ENCODE peak calls at places on chromosomes 12 and 14, in five cellular contexts. One of them, this sample, is unnamed.

GRCh38 chr12:31785318-31785717 is 56.5 kb upstream of the AMN1 start:
- DNase-seq in glutamatergic neuron: no peak
- DNase-seq in ELF-1: no peak
- DNase-seq in lung: no peak
- DNase-seq in thyroid gland: no peak
- DNase-seq in this sample: no peak

GRCh38 chr12:128381961-128382360 is 115.0 kb downstream of the TMEM132C start:
- DNase-seq in ELF-1: no peak
- DNase-seq in lung: no peak
- DNase-seq in glutamatergic neuron: no peak
- DNase-seq in thyroid gland: no peak
- DNase-seq in this sample: no peak

GRCh38 chr12:93500201-93500600 is 32.9 kb downstream of the MRPL42 start:
- DNase-seq in thyroid gland: no peak
- DNase-seq in glutamatergic neuron: no peak
- DNase-seq in ELF-1: no peak
- DNase-seq in lung: no peak
- DNase-seq in this sample: no peak

GRCh38 chr14:103185051-103186027 is 62.1 kb downstream of the TNFAIP2 start:
- DNase-seq in lung: no peak
- DNase-seq in thyroid gland: no peak
- DNase-seq in glutamatergic neuron: no peak
- DNase-seq in ELF-1: peak; percentile 50
- DNase-seq in this sample: peak; percentile 53

GRCh38 chr14:64693766-64694165 is 10.5 kb upstream of the PLEKHG3 start:
- DNase-seq in lung: no peak
- DNase-seq in glutamatergic neuron: no peak
- DNase-seq in thyroid gland: no peak
- DNase-seq in ELF-1: no peak
- DNase-seq in this sample: no peak

GRCh38 chr12:121711925-121712461 is 559 bp upstream of the TMEM120B start:
- DNase-seq in ELF-1: peak; percentile 70
- DNase-seq in glutamatergic neuron: peak; percentile 52
- DNase-seq in lung: peak; percentile 33
- DNase-seq in thyroid gland: peak; percentile 50
- DNase-seq in this sample: peak; percentile 65

GRCh38 chr12:29066061-29066588 is 83.0 kb upstream of the FAR2 start:
- DNase-seq in glutamatergic neuron: peak; percentile 46
- DNase-seq in lung: no peak
- DNase-seq in ELF-1: no peak
- DNase-seq in thyroid gland: no peak
- DNase-seq in this sample: peak; percentile 62

GRCh38 chr14:82621881-82622450 is 1088.3 kb upstream of the SEL1L start:
- DNase-seq in glutamatergic neuron: no peak
- DNase-seq in ELF-1: peak; percentile 18
- DNase-seq in thyroid gland: no peak
- DNase-seq in lung: no peak
- DNase-seq in this sample: no peak

GRCh38 chr12:78470354-78471195 is 394.0 kb upstream of the SYT1 start:
- DNase-seq in lung: no peak
- DNase-seq in ELF-1: peak; percentile 22
- DNase-seq in thyroid gland: peak; percentile 59
- DNase-seq in glutamatergic neuron: peak; percentile 26
- DNase-seq in this sample: peak; percentile 60

GRCh38 chr14:57560681-57561080 is 67.0 kb upstream of the CCDC198 start:
- DNase-seq in lung: no peak
- DNase-seq in thyroid gland: no peak
- DNase-seq in ELF-1: no peak
- DNase-seq in glutamatergic neuron: no peak
- DNase-seq in this sample: no peak

GRCh38 chr12:87678453-87678852 is 350.7 kb downstream of the C12orf50 start:
- DNase-seq in lung: no peak
- DNase-seq in thyroid gland: no peak
- DNase-seq in ELF-1: no peak
- DNase-seq in glutamatergic neuron: no peak
- DNase-seq in this sample: no peak

GRCh38 chr12:65229441-65229840 is 49.0 kb upstream of the MSRB3 start:
- DNase-seq in ELF-1: no peak
- DNase-seq in thyroid gland: no peak
- DNase-seq in lung: no peak
- DNase-seq in glutamatergic neuron: no peak
- DNase-seq in this sample: no peak

GRCh38 chr12:114855678-114856077 is 171.7 kb upstream of the TBX3 start:
- DNase-seq in thyroid gland: no peak
- DNase-seq in glutamatergic neuron: no peak
- DNase-seq in ELF-1: no peak
- DNase-seq in lung: no peak
- DNase-seq in this sample: no peak

GRCh38 chr14:38203929-38204716 is 3.6 kb upstream of the SSTR1 start:
- DNase-seq in thyroid gland: no peak
- DNase-seq in lung: no peak
- DNase-seq in ELF-1: no peak
- DNase-seq in glutamatergic neuron: no peak
- DNase-seq in this sample: no peak

GRCh38 chr12:132248439-132249157 is 80.8 kb downstream of the GALNT9 start:
- DNase-seq in thyroid gland: no peak
- DNase-seq in lung: no peak
- DNase-seq in glutamatergic neuron: peak; percentile 20
- DNase-seq in ELF-1: no peak
- DNase-seq in this sample: peak; percentile 26

GRCh38 chr12:13505224-13505623 is 308.7 kb downstream of the EMP1 start:
- DNase-seq in glutamatergic neuron: no peak
- DNase-seq in lung: no peak
- DNase-seq in ELF-1: no peak
- DNase-seq in thyroid gland: no peak
- DNase-seq in this sample: no peak

GRCh38 chr14:64758025-64758521 is 53.8 kb downstream of the PLEKHG3 start:
- DNase-seq in lung: no peak
- DNase-seq in ELF-1: peak; percentile 58
- DNase-seq in glutamatergic neuron: peak; percentile 50
- DNase-seq in thyroid gland: peak; percentile 75
- DNase-seq in this sample: no peak

GRCh38 chr14:73058923-73059311 is 583 bp downstream of the RBM25 start:
- DNase-seq in glutamatergic neuron: no peak
- DNase-seq in ELF-1: peak; percentile 56
- DNase-seq in thyroid gland: peak; percentile 38
- DNase-seq in lung: peak; percentile 39
- DNase-seq in this sample: peak; percentile 48

GRCh38 chr12:5872745-5873144 is 72.3 kb downstream of the ANO2 start:
- DNase-seq in lung: no peak
- DNase-seq in thyroid gland: no peak
- DNase-seq in glutamatergic neuron: no peak
- DNase-seq in ELF-1: no peak
- DNase-seq in this sample: peak; percentile 19

GRCh38 chr12:80053048-80053790 is 46.1 kb upstream of the OTOGL start:
- DNase-seq in lung: peak; percentile 29
- DNase-seq in ELF-1: no peak
- DNase-seq in thyroid gland: peak; percentile 62
- DNase-seq in glutamatergic neuron: no peak
- DNase-seq in this sample: no peak

GRCh38 chr12:14928946-14929345 is 9.4 kb downstream of the ERP27 start:
- DNase-seq in glutamatergic neuron: no peak
- DNase-seq in ELF-1: peak; percentile 87
- DNase-seq in thyroid gland: peak; percentile 59
- DNase-seq in lung: peak; percentile 67
- DNase-seq in this sample: no peak

GRCh38 chr12:19757317-19757877 is 318.1 kb downstream of the AEBP2 start:
- DNase-seq in glutamatergic neuron: no peak
- DNase-seq in thyroid gland: no peak
- DNase-seq in ELF-1: no peak
- DNase-seq in lung: no peak
- DNase-seq in this sample: peak; percentile 51

GRCh38 chr14:62667515-62667914 is 377.7 kb downstream of the KCNH5 start:
- DNase-seq in thyroid gland: no peak
- DNase-seq in glutamatergic neuron: no peak
- DNase-seq in lung: no peak
- DNase-seq in ELF-1: no peak
- DNase-seq in this sample: no peak

GRCh38 chr14:21384494-21384851 is 654 bp upstream of the SUPT16H start:
- DNase-seq in ELF-1: no peak
- DNase-seq in lung: no peak
- DNase-seq in thyroid gland: no peak
- DNase-seq in glutamatergic neuron: no peak
- DNase-seq in this sample: no peak

GRCh38 chr12:47862157-47862556 is 42.5 kb upstream of the HDAC7 start:
- DNase-seq in lung: no peak
- DNase-seq in thyroid gland: no peak
- DNase-seq in ELF-1: no peak
- DNase-seq in glutamatergic neuron: no peak
- DNase-seq in this sample: no peak

GRCh38 chr12:93323625-93324165 is 54.0 kb upstream of the NUDT4 start:
- DNase-seq in lung: no peak
- DNase-seq in ELF-1: no peak
- DNase-seq in thyroid gland: no peak
- DNase-seq in glutamatergic neuron: no peak
- DNase-seq in this sample: no peak

GRCh38 chr12:124568431-124569374 is 1.3 kb upstream of the NCOR2 start:
- DNase-seq in glutamatergic neuron: peak; percentile 79
- DNase-seq in thyroid gland: peak; percentile 44
- DNase-seq in lung: peak; percentile 70
- DNase-seq in ELF-1: peak; percentile 86
- DNase-seq in this sample: peak; percentile 64

GRCh38 chr14:68084256-68084655 is 264.7 kb downstream of the RAD51B start:
- DNase-seq in glutamatergic neuron: no peak
- DNase-seq in thyroid gland: no peak
- DNase-seq in ELF-1: no peak
- DNase-seq in lung: no peak
- DNase-seq in this sample: peak; percentile 47